ENCODE peak calls at places on chromosomes 6 and 20, in six cellular contexts. I is activated T-cell treated with anti-CD3 and anti-CD28 coated beads for 1 hour; C is testis; N is activated CD8-positive, alpha-beta memory T cell treated with anti-CD3 and anti-CD28 coated beads, Interleukin-2, amount 50 U/mL, for 48 hours; E is prostate gland; K is erythroblast. D is an unnamed sample.

GRCh38 chr6:98041072-98041471 is 758.1 kb upstream of the MMS22L start:
- DNase-seq in N (no peak), E (no peak), C (no peak), I (no peak), K (no peak), D (no peak)

GRCh38 chr6:16688984-16689636 is 72.2 kb downstream of the ATXN1 start:
- DNase-seq in C (no peak), N (no peak), E (no peak), K (no peak), I (no peak), D (no peak)

GRCh38 chr6:47126647-47127339 is 84.7 kb upstream of the ADGRF1 start:
- DNase-seq in K (no peak), C (no peak), E (no peak), N (no peak), I (no peak), D (no peak)

GRCh38 chr6:132893772-132894490 is 79.6 kb downstream of the RPS12 start:
- DNase-seq in C (no peak), E (no peak), K (no peak), I (no peak), N (no peak), D (no peak)

GRCh38 chr6:139166238-139166955 is 31.5 kb downstream of the HECA start:
- DNase-seq in N (no peak), I (no peak), C (no peak), E (no peak), K (no peak), D (no peak)

GRCh38 chr6:97316982-97317381 is 34.0 kb upstream of the MMS22L start:
- DNase-seq in C (no peak), E (no peak), I (no peak), K (no peak), N (no peak), D (no peak)

GRCh38 chr6:128370072-128370471 is 150.3 kb downstream of the PTPRK start:
- DNase-seq in K (no peak), N (no peak), E (no peak), I (no peak), C (no peak), D (peak; percentile 21)

GRCh38 chr6:12324741-12325140 is 34.6 kb downstream of the EDN1 start:
- DNase-seq in N (no peak), I (no peak), K (no peak), C (no peak), E (no peak), D (no peak)

GRCh38 chr6:150874184-150874583 is 8.7 kb downstream of the MTHFD1L start:
- DNase-seq in K (no peak), E (no peak), N (no peak), I (no peak), C (no peak), D (no peak)

GRCh38 chr20:4014031-4014474 is 1.3 kb downstream of the RNF24 start:
- DNase-seq in I (no peak), E (peak; percentile 93), N (no peak), K (peak; percentile 55), C (peak; percentile 51), D (peak; percentile 92)

GRCh38 chr6:41705996-41706835 is 29.2 kb downstream of the TFEB start:
- DNase-seq in N (peak; percentile 87), K (peak; percentile 64), I (no peak), C (peak; percentile 63), E (peak; percentile 78), D (peak; percentile 79)

GRCh38 chr6:158991017-158991723 is 8.8 kb downstream of the RSPH3 start:
- DNase-seq in I (no peak), E (no peak), K (peak; percentile 5), N (no peak), C (no peak), D (no peak)

GRCh38 chr6:148829415-148830101 is 82.7 kb downstream of the UST start:
- DNase-seq in I (no peak), C (no peak), E (no peak), K (no peak), N (no peak), D (no peak)

GRCh38 chr6:53464483-53464882 is 80.4 kb downstream of the GCLC start:
- DNase-seq in C (no peak), E (no peak), K (no peak), I (no peak), N (no peak), D (no peak)

GRCh38 chr20:41392871-41393704 is 26.5 kb upstream of the EMILIN3 start:
- DNase-seq in K (no peak), E (no peak), N (no peak), C (peak; percentile 95), I (no peak), D (no peak)

GRCh38 chr6:129628101-129628815 is 81.7 kb downstream of the ARHGAP18 start:
- DNase-seq in C (no peak), I (no peak), K (no peak), E (no peak), N (no peak), D (no peak)

GRCh38 chr20:19552144-19552895 is 205.7 kb upstream of the RIN2 start:
- DNase-seq in N (no peak), C (peak; percentile 79), E (peak; percentile 51), K (no peak), I (no peak), D (peak; percentile 9)

GRCh38 chr20:58777657-58778056 is 73.0 kb downstream of the GNAS-AS1 start:
- DNase-seq in K (no peak), C (no peak), E (no peak), I (no peak), N (no peak), D (no peak)

GRCh38 chr6:83708546-83708969 is 343 bp downstream of the SNAP91 start:
- DNase-seq in I (no peak), N (no peak), E (peak; percentile 4), K (no peak), C (peak; percentile 32), D (no peak)

GRCh38 chr6:122364084-122364483 is 35.4 kb upstream of the HSF2 start:
- DNase-seq in E (no peak), K (peak; percentile 44), C (no peak), N (no peak), I (no peak), D (no peak)

GRCh38 chr6:107173779-107174178 is 58.5 kb upstream of the BEND3 start:
- DNase-seq in I (no peak), E (no peak), N (no peak), C (no peak), K (no peak), D (no peak)

GRCh38 chr6:103184776-103185175 is 1674.9 kb downstream of the HACE1 start:
- DNase-seq in C (no peak), N (no peak), K (no peak), E (no peak), I (no peak), D (no peak)

GRCh38 chr20:53707341-53708102 is 113.9 kb upstream of the ZNF217 start:
- DNase-seq in E (no peak), N (no peak), I (no peak), K (no peak), C (no peak), D (no peak)

GRCh38 chr6:74657033-74657432 is 548.8 kb downstream of the COL12A1 start:
- DNase-seq in C (no peak), N (no peak), K (no peak), I (no peak), E (no peak), D (no peak)

D was measured in OCI-M1.